ENCODE peak calls at places on chromosomes 6 and 20, in nine cellular contexts. One of them, this sample, is unnamed.

GRCh38 chr20:7682916-7683315 is 257.3 kb downstream of the HAO1 start:
- DNase-seq in fibroblast of the aortic adventitia: no peak
- DNase-seq in astrocyte of the spinal cord: no peak
- DNase-seq in body of pancreas: no peak
- DNase-seq in brain microvascular endothelial cell: no peak
- DNase-seq in fibroblast of mammary gland: peak
- DNase-seq in lower leg skin: no peak
- DNase-seq in GM10248: no peak
- DNase-seq in mesothelial cell of epicardium: no peak
- DNase-seq in this sample: no peak

GRCh38 chr20:38671186-38671585 is 53.1 kb upstream of the SLC32A1 start:
- DNase-seq in lower leg skin: peak
- DNase-seq in brain microvascular endothelial cell: no peak
- DNase-seq in astrocyte of the spinal cord: no peak
- DNase-seq in fibroblast of mammary gland: no peak
- DNase-seq in fibroblast of the aortic adventitia: no peak
- DNase-seq in GM10248: no peak
- DNase-seq in body of pancreas: no peak
- DNase-seq in mesothelial cell of epicardium: no peak
- DNase-seq in this sample: no peak

GRCh38 chr6:142822882-142823578 is 121.9 kb downstream of the HIVEP2 start:
- DNase-seq in body of pancreas: no peak
- DNase-seq in fibroblast of mammary gland: no peak
- DNase-seq in mesothelial cell of epicardium: no peak
- DNase-seq in lower leg skin: no peak
- DNase-seq in fibroblast of the aortic adventitia: no peak
- DNase-seq in GM10248: no peak
- DNase-seq in brain microvascular endothelial cell: no peak
- DNase-seq in astrocyte of the spinal cord: no peak
- DNase-seq in this sample: no peak

GRCh38 chr20:63968136-63968927 is 1.4 kb downstream of the ZNF512B start:
- DNase-seq in body of pancreas: no peak
- DNase-seq in astrocyte of the spinal cord: no peak
- DNase-seq in fibroblast of mammary gland: no peak
- DNase-seq in GM10248: no peak
- DNase-seq in lower leg skin: no peak
- DNase-seq in brain microvascular endothelial cell: no peak
- DNase-seq in mesothelial cell of epicardium: no peak
- DNase-seq in fibroblast of the aortic adventitia: no peak
- DNase-seq in this sample: no peak

GRCh38 chr20:62365814-62366369 is 1.2 kb downstream of the LAMA5 start:
- DNase-seq in fibroblast of mammary gland: no peak
- DNase-seq in brain microvascular endothelial cell: no peak
- DNase-seq in fibroblast of the aortic adventitia: no peak
- DNase-seq in astrocyte of the spinal cord: no peak
- DNase-seq in lower leg skin: peak
- DNase-seq in mesothelial cell of epicardium: no peak
- DNase-seq in GM10248: no peak
- DNase-seq in body of pancreas: peak
- DNase-seq in this sample: no peak

GRCh38 chr6:71402101-71402500 is 113.5 kb downstream of the OGFRL1 start:
- DNase-seq in body of pancreas: no peak
- DNase-seq in astrocyte of the spinal cord: no peak
- DNase-seq in brain microvascular endothelial cell: no peak
- DNase-seq in mesothelial cell of epicardium: no peak
- DNase-seq in fibroblast of mammary gland: no peak
- DNase-seq in GM10248: no peak
- DNase-seq in fibroblast of the aortic adventitia: no peak
- DNase-seq in lower leg skin: no peak
- DNase-seq in this sample: no peak

GRCh38 chr6:31356216-31356945 is 598 bp downstream of the HLA-B start:
- DNase-seq in astrocyte of the spinal cord: no peak
- DNase-seq in brain microvascular endothelial cell: no peak
- DNase-seq in fibroblast of the aortic adventitia: peak
- DNase-seq in body of pancreas: peak
- DNase-seq in fibroblast of mammary gland: no peak
- DNase-seq in GM10248: peak
- DNase-seq in lower leg skin: no peak
- DNase-seq in mesothelial cell of epicardium: no peak
- DNase-seq in this sample: no peak

GRCh38 chr20:31652917-31653385 is 15.2 kb downstream of the COX4I2 start:
- DNase-seq in astrocyte of the spinal cord: no peak
- DNase-seq in brain microvascular endothelial cell: no peak
- DNase-seq in body of pancreas: no peak
- DNase-seq in fibroblast of mammary gland: peak
- DNase-seq in mesothelial cell of epicardium: no peak
- DNase-seq in lower leg skin: no peak
- DNase-seq in GM10248: no peak
- DNase-seq in fibroblast of the aortic adventitia: peak
- DNase-seq in this sample: peak

GRCh38 chr6:155187994-155188706 is 75.7 kb upstream of the CLDN20 start:
- DNase-seq in mesothelial cell of epicardium: no peak
- DNase-seq in lower leg skin: no peak
- DNase-seq in astrocyte of the spinal cord: peak
- DNase-seq in body of pancreas: no peak
- DNase-seq in GM10248: no peak
- DNase-seq in brain microvascular endothelial cell: peak
- DNase-seq in fibroblast of the aortic adventitia: no peak
- DNase-seq in fibroblast of mammary gland: peak
- DNase-seq in this sample: peak

GRCh38 chr6:36911946-36912555 is 26.3 kb downstream of the C6orf89 start:
- DNase-seq in lower leg skin: no peak
- DNase-seq in astrocyte of the spinal cord: no peak
- DNase-seq in fibroblast of mammary gland: no peak
- DNase-seq in fibroblast of the aortic adventitia: no peak
- DNase-seq in mesothelial cell of epicardium: no peak
- DNase-seq in brain microvascular endothelial cell: no peak
- DNase-seq in GM10248: no peak
- DNase-seq in body of pancreas: no peak
- DNase-seq in this sample: no peak

GRCh38 chr6:135115411-135116293 is 61.0 kb upstream of the HBS1L start:
- DNase-seq in body of pancreas: no peak
- DNase-seq in brain microvascular endothelial cell: no peak
- DNase-seq in fibroblast of the aortic adventitia: no peak
- DNase-seq in astrocyte of the spinal cord: no peak
- DNase-seq in GM10248: no peak
- DNase-seq in lower leg skin: no peak
- DNase-seq in fibroblast of mammary gland: no peak
- DNase-seq in mesothelial cell of epicardium: no peak
- DNase-seq in this sample: no peak

GRCh38 chr6:34383171-34383631 is 9.3 kb downstream of the NUDT3 start:
- DNase-seq in lower leg skin: no peak
- DNase-seq in fibroblast of mammary gland: peak
- DNase-seq in mesothelial cell of epicardium: no peak
- DNase-seq in astrocyte of the spinal cord: no peak
- DNase-seq in fibroblast of the aortic adventitia: peak
- DNase-seq in GM10248: no peak
- DNase-seq in body of pancreas: no peak
- DNase-seq in brain microvascular endothelial cell: peak
- DNase-seq in this sample: no peak

GRCh38 chr6:95203153-95203754 is 374.1 kb upstream of the MANEA start:
- DNase-seq in astrocyte of the spinal cord: peak
- DNase-seq in mesothelial cell of epicardium: no peak
- DNase-seq in fibroblast of mammary gland: peak
- DNase-seq in GM10248: peak
- DNase-seq in body of pancreas: peak
- DNase-seq in brain microvascular endothelial cell: peak
- DNase-seq in fibroblast of the aortic adventitia: peak
- DNase-seq in lower leg skin: no peak
- DNase-seq in this sample: no peak

GRCh38 chr6:165274611-165275010 is 34.8 kb downstream of the C6orf118 start:
- DNase-seq in fibroblast of the aortic adventitia: no peak
- DNase-seq in body of pancreas: no peak
- DNase-seq in brain microvascular endothelial cell: no peak
- DNase-seq in mesothelial cell of epicardium: no peak
- DNase-seq in GM10248: no peak
- DNase-seq in astrocyte of the spinal cord: no peak
- DNase-seq in lower leg skin: no peak
- DNase-seq in fibroblast of mammary gland: no peak
- DNase-seq in this sample: no peak

GRCh38 chr6:39018103-39018502 is 30.5 kb upstream of the GLP1R start:
- DNase-seq in mesothelial cell of epicardium: no peak
- DNase-seq in GM10248: no peak
- DNase-seq in astrocyte of the spinal cord: no peak
- DNase-seq in body of pancreas: peak
- DNase-seq in lower leg skin: no peak
- DNase-seq in brain microvascular endothelial cell: no peak
- DNase-seq in fibroblast of the aortic adventitia: no peak
- DNase-seq in fibroblast of mammary gland: no peak
- DNase-seq in this sample: no peak

GRCh38 chr6:84867521-84867920 is 103.1 kb upstream of the TBX18 start:
- DNase-seq in astrocyte of the spinal cord: peak
- DNase-seq in GM10248: no peak
- DNase-seq in fibroblast of mammary gland: peak
- DNase-seq in brain microvascular endothelial cell: peak
- DNase-seq in fibroblast of the aortic adventitia: peak
- DNase-seq in body of pancreas: no peak
- DNase-seq in lower leg skin: no peak
- DNase-seq in mesothelial cell of epicardium: no peak
- DNase-seq in this sample: peak

GRCh38 chr6:7341989-7342742 is 29.2 kb upstream of the SSR1 start:
- DNase-seq in GM10248: no peak
- DNase-seq in fibroblast of mammary gland: peak
- DNase-seq in fibroblast of the aortic adventitia: no peak
- DNase-seq in astrocyte of the spinal cord: no peak
- DNase-seq in mesothelial cell of epicardium: no peak
- DNase-seq in lower leg skin: no peak
- DNase-seq in brain microvascular endothelial cell: no peak
- DNase-seq in body of pancreas: no peak
- DNase-seq in this sample: no peak

DNA sequence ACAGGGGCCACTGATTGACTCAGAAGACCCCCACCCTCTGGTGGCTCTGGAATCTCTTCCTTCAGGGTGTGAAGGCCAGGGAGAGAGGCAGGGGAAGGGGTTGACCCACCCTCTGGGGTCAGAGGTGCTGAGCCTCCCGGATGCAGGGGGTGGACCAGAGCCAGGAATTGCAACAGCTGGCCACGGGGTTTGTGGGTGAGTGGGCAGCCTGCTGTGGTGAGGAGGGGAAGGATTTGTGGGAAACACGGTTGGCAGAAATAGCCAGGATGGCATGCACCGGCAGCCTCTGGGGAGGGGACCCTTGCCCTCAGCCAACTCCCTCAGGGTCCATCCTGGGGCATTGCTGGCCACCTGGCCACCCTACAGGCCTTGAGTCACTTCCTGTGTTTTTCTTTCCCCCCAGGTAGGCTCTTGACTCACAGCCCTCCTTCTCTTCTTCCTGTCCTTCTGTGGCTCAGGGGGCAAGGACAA is 92.8 kb downstream of the MRPL14 start:
- DNase-seq in lower leg skin: peak
- DNase-seq in body of pancreas: no peak
- DNase-seq in astrocyte of the spinal cord: no peak
- DNase-seq in mesothelial cell of epicardium: no peak
- DNase-seq in brain microvascular endothelial cell: no peak
- DNase-seq in fibroblast of the aortic adventitia: no peak
- DNase-seq in fibroblast of mammary gland: no peak
- DNase-seq in GM10248: no peak
- DNase-seq in this sample: no peak
- TF ChIP-seq CTCF in lower leg skin: no peak
- TF ChIP-seq CTCF in body of pancreas: no peak
- TF ChIP-seq CTCF in astrocyte of the spinal cord: no peak
- TF ChIP-seq CTCF in mesothelial cell of epicardium: no peak
- TF ChIP-seq CTCF in brain microvascular endothelial cell: no peak
- TF ChIP-seq CTCF in fibroblast of the aortic adventitia: no peak
- TF ChIP-seq CTCF in fibroblast of mammary gland: no peak
- TF ChIP-seq CTCF in GM10248: no peak
- TF ChIP-seq CTCF in this sample: no peak

GRCh38 chr6:159716247-159717086 is 10.8 kb upstream of the WTAP start:
- DNase-seq in fibroblast of the aortic adventitia: peak
- DNase-seq in mesothelial cell of epicardium: no peak
- DNase-seq in astrocyte of the spinal cord: peak
- DNase-seq in lower leg skin: no peak
- DNase-seq in fibroblast of mammary gland: peak
- DNase-seq in brain microvascular endothelial cell: peak
- DNase-seq in body of pancreas: peak
- DNase-seq in GM10248: no peak
- DNase-seq in this sample: peak
- TF ChIP-seq CTCF in fibroblast of the aortic adventitia: peak
- TF ChIP-seq CTCF in mesothelial cell of epicardium: no peak
- TF ChIP-seq CTCF in astrocyte of the spinal cord: no peak
- TF ChIP-seq CTCF in lower leg skin: no peak
- TF ChIP-seq CTCF in fibroblast of mammary gland: peak
- TF ChIP-seq CTCF in brain microvascular endothelial cell: no peak
- TF ChIP-seq CTCF in body of pancreas: no peak
- TF ChIP-seq CTCF in GM10248: no peak
- TF ChIP-seq CTCF in this sample: peak

GRCh38 chr6:156407334-156407733 is 369.8 kb upstream of the ARID1B start:
- DNase-seq in GM10248: no peak
- DNase-seq in mesothelial cell of epicardium: no peak
- DNase-seq in fibroblast of mammary gland: no peak
- DNase-seq in fibroblast of the aortic adventitia: no peak
- DNase-seq in lower leg skin: no peak
- DNase-seq in brain microvascular endothelial cell: no peak
- DNase-seq in astrocyte of the spinal cord: no peak
- DNase-seq in body of pancreas: no peak
- DNase-seq in this sample: no peak

GRCh38 chr6:156413156-156413555 is 364.0 kb upstream of the ARID1B start:
- DNase-seq in GM10248: no peak
- DNase-seq in mesothelial cell of epicardium: no peak
- DNase-seq in astrocyte of the spinal cord: no peak
- DNase-seq in body of pancreas: no peak
- DNase-seq in lower leg skin: no peak
- DNase-seq in fibroblast of the aortic adventitia: no peak
- DNase-seq in fibroblast of mammary gland: no peak
- DNase-seq in brain microvascular endothelial cell: no peak
- DNase-seq in this sample: no peak

GRCh38 chr6:156406099-156406498 is 371.1 kb upstream of the ARID1B start:
- DNase-seq in brain microvascular endothelial cell: no peak
- DNase-seq in GM10248: no peak
- DNase-seq in fibroblast of the aortic adventitia: no peak
- DNase-seq in lower leg skin: no peak
- DNase-seq in fibroblast of mammary gland: no peak
- DNase-seq in body of pancreas: no peak
- DNase-seq in mesothelial cell of epicardium: no peak
- DNase-seq in astrocyte of the spinal cord: no peak
- DNase-seq in this sample: no peak

GRCh38 chr6:156406688-156407087 is 370.5 kb upstream of the ARID1B start:
- DNase-seq in mesothelial cell of epicardium: no peak
- DNase-seq in body of pancreas: no peak
- DNase-seq in fibroblast of the aortic adventitia: no peak
- DNase-seq in fibroblast of mammary gland: no peak
- DNase-seq in astrocyte of the spinal cord: no peak
- DNase-seq in brain microvascular endothelial cell: no peak
- DNase-seq in GM10248: no peak
- DNase-seq in lower leg skin: no peak
- DNase-seq in this sample: no peak

GRCh38 chr6:156410649-156411048 is 366.5 kb upstream of the ARID1B start:
- DNase-seq in fibroblast of the aortic adventitia: no peak
- DNase-seq in body of pancreas: no peak
- DNase-seq in fibroblast of mammary gland: no peak
- DNase-seq in lower leg skin: no peak
- DNase-seq in GM10248: no peak
- DNase-seq in astrocyte of the spinal cord: no peak
- DNase-seq in mesothelial cell of epicardium: no peak
- DNase-seq in brain microvascular endothelial cell: no peak
- DNase-seq in this sample: no peak
- TF ChIP-seq CTCF in fibroblast of the aortic adventitia: peak
- TF ChIP-seq CTCF in body of pancreas: peak
- TF ChIP-seq CTCF in fibroblast of mammary gland: peak
- TF ChIP-seq CTCF in lower leg skin: no peak
- TF ChIP-seq CTCF in GM10248: no peak
- TF ChIP-seq CTCF in astrocyte of the spinal cord: peak
- TF ChIP-seq CTCF in mesothelial cell of epicardium: peak
- TF ChIP-seq CTCF in brain microvascular endothelial cell: peak
- TF ChIP-seq CTCF in this sample: peak

GRCh38 chr20:10236540-10237533 is 18.2 kb downstream of the SNAP25 start:
- DNase-seq in fibroblast of the aortic adventitia: no peak
- DNase-seq in astrocyte of the spinal cord: no peak
- DNase-seq in fibroblast of mammary gland: no peak
- DNase-seq in body of pancreas: no peak
- DNase-seq in mesothelial cell of epicardium: no peak
- DNase-seq in lower leg skin: no peak
- DNase-seq in brain microvascular endothelial cell: no peak
- DNase-seq in GM10248: no peak
- DNase-seq in this sample: no peak
- TF ChIP-seq CTCF in fibroblast of the aortic adventitia: no peak
- TF ChIP-seq CTCF in astrocyte of the spinal cord: no peak
- TF ChIP-seq CTCF in fibroblast of mammary gland: no peak
- TF ChIP-seq CTCF in body of pancreas: no peak
- TF ChIP-seq CTCF in mesothelial cell of epicardium: no peak
- TF ChIP-seq CTCF in lower leg skin: no peak
- TF ChIP-seq CTCF in brain microvascular endothelial cell: no peak
- TF ChIP-seq CTCF in GM10248: no peak
- TF ChIP-seq CTCF in this sample: no peak

This sample was measured in AG09309.